ENCODE peak calls at places on chromosome 16, in five cellular contexts. B is A549, M is HepG2, G is H1, X is K562. O is an unnamed sample.
A peak's percentile ranks its signal among the peaks of the same experiment; 100 is the strongest.

GRCh38 chr16:4314532-4315184 is 1.2 kb upstream of the GLIS2 start:
- DNase-seq in G (peak; percentile 66), B (peak; percentile 94), X (no peak), M (no peak), O (peak; percentile 36)

GRCh38 chr16:67170948-67171649 is 761 bp downstream of the NOL3 start:
- DNase-seq in B (peak; percentile 51), G (no peak), M (peak; percentile 45), X (peak; percentile 34), O (no peak)

GRCh38 chr16:84268661-84269060 is 26.0 kb upstream of the WFDC1 start:
- DNase-seq in G (no peak), B (no peak), X (no peak), M (no peak), O (no peak)

GRCh38 chr16:31727553-31727952 is 146.1 kb upstream of the ZNF267 start:
- DNase-seq in M (no peak), B (no peak), G (no peak), X (no peak), O (no peak)

GRCh38 chr16:68473358-68474064 is 25.2 kb upstream of the SMPD3 start:
- DNase-seq in B (no peak), G (no peak), M (no peak), X (no peak), O (peak; percentile 24)

GRCh38 chr16:88510091-88510719 is 57.1 kb downstream of the ZFPM1 start:
- DNase-seq in M (no peak), G (no peak), X (no peak), B (no peak), O (no peak)

GRCh38 chr16:52095466-52095865 is 451.5 kb downstream of the TOX3 start:
- DNase-seq in G (no peak), X (no peak), B (no peak), M (no peak), O (no peak)

GRCh38 chr16:69482410-69482951 is 58.1 kb downstream of the CYB5B start:
- DNase-seq in X (no peak), M (no peak), B (no peak), G (no peak), O (peak; percentile 97)

DNA sequence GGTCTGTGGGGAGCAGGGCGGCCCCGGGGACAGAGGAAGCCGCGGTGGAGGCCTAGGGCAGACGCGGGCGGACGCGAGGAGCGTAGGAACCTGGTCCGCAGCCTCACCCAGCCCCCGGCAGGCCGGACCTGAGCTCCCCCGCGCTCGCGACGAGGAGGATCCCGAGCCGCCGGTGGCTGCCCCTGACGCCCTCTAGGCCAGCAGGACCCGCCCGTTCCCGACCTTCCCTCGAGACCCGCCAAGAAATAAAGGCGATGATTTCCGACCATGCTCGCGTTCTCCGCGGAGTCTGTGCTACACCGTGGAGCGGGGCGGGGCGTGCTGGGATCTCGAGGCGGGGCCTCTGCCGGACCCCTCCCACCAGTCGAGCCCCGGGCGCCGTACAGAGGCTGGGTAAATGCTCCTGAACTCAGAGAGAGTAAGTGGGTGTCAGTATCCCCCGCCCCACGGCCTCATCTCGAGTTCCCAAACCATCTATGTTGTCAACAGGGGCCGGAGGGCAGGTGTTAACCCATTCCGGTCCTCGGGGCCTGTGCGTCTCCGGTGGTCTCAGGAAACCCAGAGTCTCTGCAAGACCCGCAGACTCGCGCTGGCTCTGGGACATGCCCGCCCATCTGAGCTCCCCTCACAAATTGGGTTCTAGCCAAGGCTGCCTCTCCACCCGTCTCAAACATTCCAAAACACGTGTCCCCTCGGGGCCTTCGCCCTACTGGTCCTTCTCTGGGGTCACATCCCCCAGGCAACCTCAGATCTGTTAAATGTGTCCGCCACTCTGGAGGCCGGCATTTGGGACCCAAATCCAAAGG is 13.7 kb downstream of the SYCE1L start:
- DNase-seq in G (peak; percentile 92), M (no peak), X (peak; percentile 83), B (peak; percentile 73), O (peak; percentile 62)
- TF ChIP-seq POLR2A in G (peak; percentile 43), M (no peak), X (no peak), B (peak; percentile 51), O (no peak)

DNA sequence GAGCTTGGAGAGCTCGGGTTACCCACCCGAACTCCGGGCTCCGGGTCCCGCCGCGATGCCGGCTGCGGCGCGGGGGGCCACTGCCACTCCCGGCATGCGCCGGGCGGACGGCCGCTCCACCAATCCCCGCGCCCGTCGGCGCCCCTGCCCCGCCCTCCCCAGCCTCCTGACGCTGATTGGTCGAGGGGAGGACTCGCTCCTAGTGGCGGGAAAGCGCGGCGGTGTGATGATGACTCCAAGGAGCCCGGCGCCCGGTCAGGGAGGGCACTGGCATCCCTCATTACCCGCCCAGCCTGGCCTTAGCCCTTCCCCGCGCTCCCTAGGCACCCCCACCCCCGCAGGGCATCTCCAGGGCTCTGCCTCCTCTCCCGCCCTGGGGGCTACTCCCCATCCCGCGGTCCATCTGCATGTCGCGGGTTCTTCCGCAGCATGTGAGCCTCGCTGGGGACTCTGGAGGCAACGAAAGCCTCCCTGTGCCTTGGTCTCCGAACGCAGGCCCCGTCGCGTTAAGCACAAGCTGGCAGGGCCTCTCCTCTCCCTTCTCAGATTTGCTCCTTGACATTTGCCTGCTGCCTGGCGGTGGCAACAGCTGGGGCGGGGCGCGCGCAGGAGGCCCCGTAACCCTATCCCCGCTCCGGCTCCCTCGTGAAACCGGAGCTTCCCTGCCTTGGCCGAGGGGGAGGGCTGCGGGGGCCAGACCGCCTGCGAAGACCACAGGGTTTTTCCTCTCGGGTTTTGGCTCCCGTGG is 1.7 kb downstream of the ATP2A1 start:
- DNase-seq in G (peak; percentile 89), X (peak; percentile 99), M (no peak), B (peak; percentile 86), O (peak; percentile 83)
- H3K27ac ChIP-seq in G (peak overlapping the region; percentile 59), X (peak overlapping the region; percentile 61), M (no peak overlapping the region), B (peak overlapping the region; percentile 88), O (no peak overlapping the region)

GRCh38 chr16:89579351-89579750 is 3.8 kb downstream of the CPNE7 start:
- DNase-seq in M (no peak), B (no peak), X (no peak), G (no peak), O (no peak)

GRCh38 chr16:89581861-89582563 is 6.5 kb downstream of the CPNE7 start:
- DNase-seq in G (no peak), M (peak; percentile 71), X (no peak), B (peak; percentile 43), O (peak; percentile 78)

GRCh38 chr16:89583197-89583894 is 7.8 kb downstream of the CPNE7 start:
- DNase-seq in M (no peak), B (no peak), X (no peak), G (no peak), O (no peak)

GRCh38 chr16:89582614-89583196 is 7.1 kb downstream of the CPNE7 start:
- DNase-seq in X (no peak), G (no peak), B (no peak), M (no peak), O (no peak)

DNA sequence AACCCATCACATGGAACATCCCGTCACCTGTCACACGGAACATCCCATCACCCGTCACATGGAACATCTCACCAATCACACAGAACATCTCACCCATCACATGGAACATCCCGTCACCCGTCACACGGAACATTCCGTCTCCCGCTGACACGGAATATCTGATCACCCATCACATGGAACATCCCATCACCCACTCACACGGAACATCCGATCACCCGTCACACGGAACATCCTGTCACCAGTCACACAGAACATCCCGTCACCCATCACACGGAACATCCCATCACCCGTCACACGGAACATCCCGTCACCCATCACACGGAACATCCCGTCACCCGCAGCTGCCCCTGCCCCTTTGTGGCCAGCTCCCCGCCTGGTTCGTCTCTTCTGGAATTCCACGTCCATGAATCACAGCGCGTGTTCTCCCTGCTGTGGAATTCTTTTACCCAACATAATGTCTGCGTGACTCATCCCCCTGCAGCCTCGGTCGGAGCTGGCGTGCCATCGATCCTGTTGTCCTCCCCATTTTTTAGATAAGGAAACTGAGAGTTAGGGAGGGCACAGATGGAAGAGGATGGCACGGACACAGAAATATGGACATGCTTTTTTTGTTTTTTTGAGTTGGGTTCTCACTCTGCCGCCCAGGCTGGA is 5.6 kb downstream of the CPNE7 start:
- DNase-seq in X (no peak), G (no peak), M (peak; percentile 50), B (peak; percentile 74), O (peak; percentile 74)
- TF ChIP-seq JUN in X (no peak), G (no peak), M (peak; percentile 57), B (no peak), O (peak; percentile 82)

DNA sequence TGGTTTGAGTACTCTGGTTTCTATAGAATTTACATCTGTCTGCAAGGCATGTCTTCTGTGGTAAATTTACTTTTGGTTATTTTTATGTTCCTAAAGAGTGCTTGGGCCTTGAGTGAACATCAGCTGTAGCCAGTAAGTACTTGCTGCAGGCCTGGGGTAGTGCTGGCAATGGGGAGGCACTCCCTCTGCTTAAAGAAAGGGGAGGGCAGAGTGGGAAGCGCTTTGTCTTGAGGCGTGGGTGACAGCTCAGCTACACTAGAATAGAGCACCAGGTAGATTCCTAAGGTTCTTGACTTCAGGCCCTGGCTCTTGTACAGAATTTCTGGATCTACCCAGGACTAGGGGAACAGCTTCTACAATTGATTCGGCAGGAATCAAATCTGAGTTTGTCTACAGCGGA is 50.6 kb downstream of the MPHOSPH6 start:
- DNase-seq in B (no peak), M (no peak), G (no peak), X (no peak), O (no peak)
- TF ChIP-seq POLR2A in B (no peak), M (no peak), G (no peak), X (no peak), O (no peak)